ENCODE peak calls at places on chromosome 15, in eight cellular contexts. A is astrocyte of the hippocampus; C is A172; D is progenitor cell of endocrine pancreas; Y is lower leg skin; W is AG09309; X is fibroblast of the aortic adventitia; R is stimulated activated CD4-positive, alpha-beta T cell treated with anti-CD3 and anti-CD28 coated beads, Interleukin-4, amount 100 ng/mL, for 1 hour. K is an unnamed sample.

GRCh38 chr15:75982468-75982867 is 29.8 kb downstream of the NRG4 start:
- DNase-seq in R (no peak), X (no peak), W (no peak), A (no peak), D (no peak), C (no peak), Y (no peak), K (no peak)

GRCh38 chr15:48102167-48102566 is 18.6 kb upstream of the SLC24A5 start:
- DNase-seq in W (no peak), C (no peak), Y (no peak), D (no peak), X (peak; percentile 15), R (no peak), A (peak; percentile 35), K (peak; percentile 35)

GRCh38 chr15:93485922-93486327 is 396.9 kb upstream of the RGMA start:
- DNase-seq in X (peak; percentile 11), W (no peak), C (no peak), A (peak; percentile 71), R (no peak), D (no peak), Y (no peak), K (no peak)

GRCh38 chr15:57545995-57546394 is 45.7 kb upstream of the MYZAP start:
- DNase-seq in W (no peak), C (no peak), X (no peak), R (no peak), A (no peak), Y (peak; percentile 49), D (no peak), K (no peak)

GRCh38 chr15:90153658-90154057 is 47.5 kb upstream of the SEMA4B start:
- DNase-seq in X (no peak), C (no peak), A (no peak), W (no peak), D (no peak), R (no peak), Y (no peak), K (no peak)

GRCh38 chr15:27324871-27325270 is 353.9 kb downstream of the GABRG3 start:
- DNase-seq in W (no peak), C (no peak), D (no peak), Y (no peak), X (no peak), R (no peak), A (no peak), K (peak; percentile 37)

GRCh38 chr15:52183562-52184173 is 7.5 kb downstream of the GNB5 start:
- DNase-seq in D (peak; percentile 25), W (no peak), X (peak; percentile 60), R (no peak), C (peak; percentile 22), A (peak; percentile 51), Y (peak; percentile 54), K (peak; percentile 24)

GRCh38 chr15:31292391-31293020 is 34.1 kb upstream of the KLF13 start:
- DNase-seq in W (no peak), X (no peak), C (no peak), Y (peak; percentile 53), R (no peak), D (no peak), A (no peak), K (peak; percentile 27)

GRCh38 chr15:60003243-60004018 is 680 bp upstream of the FOXB1 start:
- DNase-seq in Y (no peak), W (no peak), X (no peak), C (no peak), D (no peak), R (no peak), A (no peak), K (no peak)

GRCh38 chr15:86231864-86232801 is 152.5 kb downstream of the AGBL1 start:
- DNase-seq in C (no peak), D (no peak), X (peak; percentile 42), R (peak; percentile 22), W (no peak), Y (no peak), A (peak; percentile 64), K (no peak)

GRCh38 chr15:101009176-101009575 is 90.0 kb downstream of the LRRK1 start:
- DNase-seq in C (no peak), A (no peak), D (no peak), Y (peak; percentile 52), R (no peak), W (no peak), X (no peak), K (no peak)

GRCh38 chr15:99537344-99537743 is 28.4 kb upstream of the MEF2A start:
- DNase-seq in X (peak; percentile 38), D (no peak), R (no peak), Y (no peak), A (peak; percentile 12), C (no peak), W (no peak), K (no peak)

GRCh38 chr15:85582719-85583089 is 202.3 kb downstream of the AKAP13 start:
- DNase-seq in D (no peak), X (peak; percentile 49), C (no peak), Y (peak; percentile 90), W (no peak), A (no peak), R (peak; percentile 43), K (no peak)

GRCh38 chr15:69299451-69300128 is 878 bp downstream of the PAQR5 start:
- DNase-seq in R (no peak), W (no peak), X (no peak), Y (no peak), C (no peak), A (no peak), D (no peak), K (no peak)

GRCh38 chr15:58520936-58521292 is 89.1 kb downstream of the LIPC start:
- DNase-seq in R (no peak), X (no peak), C (no peak), D (no peak), Y (peak; percentile 37), A (no peak), W (no peak), K (no peak)

GRCh38 chr15:64009798-64010241 is 36.5 kb downstream of the DAPK2 start:
- DNase-seq in C (no peak), X (peak; percentile 22), R (peak; percentile 14), Y (no peak), D (no peak), W (no peak), A (peak; percentile 80), K (peak; percentile 86)

GRCh38 chr15:31397851-31398661 is 71.4 kb downstream of the KLF13 start:
- DNase-seq in W (no peak), Y (peak; percentile 90), C (no peak), D (no peak), A (no peak), X (no peak), R (no peak), K (no peak)

K was measured in renal cortical epithelial cell.